ENCODE peak calls at places on chromosomes 4 and X, in nine cellular contexts. Q is neuronal stem cell; U is neural progenitor cell; C is H9; O is HepG2; B is IMR-90; P is A549; A is CD8-positive, alpha-beta T cell; L is mesendoderm. W is an unnamed sample.

GRCh38 chr4:10063544-10064300 is 42.4 kb upstream of the SLC2A9 start:
- DNase-seq in Q (peak), U (peak), C (peak), O (peak), B (peak), P (no peak), A (no peak), L (peak), W (peak)

GRCh38 chr4:117971406-117971805 is 62.9 kb upstream of the NDST3 start:
- DNase-seq in Q (no peak), U (peak), C (no peak), O (no peak), B (no peak), P (no peak), A (no peak), L (no peak), W (no peak)

GRCh38 chr4:73836373-73837269 is at the start of gene CXCL6:
- DNase-seq in Q (peak), U (peak), C (peak), O (no peak), B (no peak), P (no peak), A (no peak), L (peak), W (no peak)

GRCh38 chrX:56745019-56745418 is 16.0 kb downstream of the NBDY start:
- DNase-seq in Q (no peak), U (no peak), C (no peak), O (peak), B (peak), P (no peak), A (no peak), L (no peak), W (no peak)

GRCh38 chr4:147965056-147965455 is 233.2 kb downstream of the ARHGAP10 start:
- DNase-seq in Q (no peak), U (no peak), C (no peak), O (no peak), B (no peak), P (no peak), A (no peak), L (no peak), W (no peak)

GRCh38 chrX:20320461-20321159 is 53.9 kb upstream of the RPS6KA3 start:
- DNase-seq in Q (no peak), U (no peak), C (no peak), O (peak), B (no peak), P (no peak), A (no peak), L (no peak), W (no peak)

GRCh38 chrX:120560405-120560841 is 339 bp downstream of the CUL4B start:
- DNase-seq in Q (no peak), U (no peak), C (no peak), O (peak), B (peak), P (no peak), A (no peak), L (no peak), W (peak)

GRCh38 chr4:136831553-136831952 is 700.7 kb downstream of the PCDH18 start:
- DNase-seq in Q (no peak), U (no peak), C (no peak), O (no peak), B (no peak), P (no peak), A (no peak), L (peak), W (no peak)

GRCh38 chr4:85777908-85778808 is 303.2 kb downstream of the ARHGAP24 start:
- DNase-seq in Q (no peak), U (no peak), C (no peak), O (no peak), B (no peak), P (no peak), A (no peak), L (peak), W (no peak)

GRCh38 chr4:85780664-85781063 is 305.7 kb downstream of the ARHGAP24 start:
- DNase-seq in Q (no peak), U (no peak), C (no peak), O (no peak), B (no peak), P (no peak), A (no peak), L (no peak), W (no peak)

GRCh38 chr4:85776579-85776978 is 301.6 kb downstream of the ARHGAP24 start:
- DNase-seq in Q (no peak), U (no peak), C (no peak), O (no peak), B (peak), P (no peak), A (no peak), L (no peak), W (no peak)

GRCh38 chr4:85779165-85779564 is 304.2 kb downstream of the ARHGAP24 start:
- DNase-seq in Q (no peak), U (no peak), C (no peak), O (no peak), B (peak), P (no peak), A (no peak), L (no peak), W (no peak)

GRCh38 chr4:85778809-85779124 is 303.8 kb downstream of the ARHGAP24 start:
- DNase-seq in Q (no peak), U (no peak), C (no peak), O (no peak), B (peak), P (no peak), A (no peak), L (no peak), W (no peak)
- H3K27ac ChIP-seq in Q (no peak), U (no peak), C (no peak), O (no peak), B (peak), P (peak), A (no peak), L (peak), W (no peak)

GRCh38 chrX:148422531-148422930 is 77.9 kb upstream of the AFF2 start:
- DNase-seq in Q (no peak), U (no peak), C (no peak), O (no peak), B (no peak), P (no peak), A (no peak), L (no peak), W (no peak)

GRCh38 chrX:148424570-148424969 is 75.8 kb upstream of the AFF2 start:
- DNase-seq in Q (no peak), U (no peak), C (no peak), O (no peak), B (no peak), P (no peak), A (no peak), L (no peak), W (no peak)

GRCh38 chrX:148426467-148426866 is 74.0 kb upstream of the AFF2 start:
- DNase-seq in Q (no peak), U (no peak), C (peak), O (no peak), B (no peak), P (no peak), A (no peak), L (no peak), W (no peak)
- H3K27ac ChIP-seq in Q (no peak), U (no peak), C (no peak), O (no peak), B (no peak), P (no peak), A (no peak), L (no peak), W (no peak)

GRCh38 chrX:11666180-11666579 is 460 bp upstream of the ARHGAP6 start:
- DNase-seq in Q (peak), U (peak), C (peak), O (no peak), B (no peak), P (no peak), A (no peak), L (peak), W (no peak)

GRCh38 chrX:11665144-11666040 is at the start of gene ARHGAP6:
- DNase-seq in Q (peak), U (peak), C (peak), O (no peak), B (peak), P (no peak), A (no peak), L (peak), W (no peak)

GRCh38 chrX:11667286-11667685 is 1.6 kb upstream of the ARHGAP6 start:
- DNase-seq in Q (no peak), U (no peak), C (no peak), O (no peak), B (no peak), P (no peak), A (no peak), L (no peak), W (no peak)

GRCh38 chrX:11663875-11664210 is 1.9 kb downstream of the ARHGAP6 start:
- DNase-seq in Q (no peak), U (peak), C (no peak), O (no peak), B (no peak), P (no peak), A (no peak), L (peak), W (no peak)

GRCh38 chrX:11664211-11664888 is 1.4 kb downstream of the ARHGAP6 start:
- DNase-seq in Q (no peak), U (peak), C (peak), O (no peak), B (no peak), P (no peak), A (no peak), L (peak), W (no peak)
- H3K27ac ChIP-seq in Q (no peak), U (no peak), C (no peak), O (no peak), B (no peak), P (no peak), A (no peak), L (no peak), W (no peak)

GRCh38 chrX:1246816-1247215 is 21.8 kb upstream of the CSF2RA start:
- DNase-seq in Q (peak), U (peak), C (peak), O (peak), B (no peak), P (peak), A (peak), L (peak), W (peak)

GRCh38 chrX:1249101-1249887 is 19.3 kb upstream of the CSF2RA start:
- DNase-seq in Q (peak), U (peak), C (peak), O (peak), B (no peak), P (no peak), A (no peak), L (peak), W (peak)

GRCh38 chrX:1242901-1243402 is 25.7 kb upstream of the CSF2RA start:
- DNase-seq in Q (no peak), U (no peak), C (peak), O (no peak), B (no peak), P (no peak), A (no peak), L (peak), W (peak)

GRCh38 chrX:1244164-1245076 is 24.2 kb upstream of the CSF2RA start:
- DNase-seq in Q (peak), U (peak), C (peak), O (no peak), B (no peak), P (peak), A (no peak), L (peak), W (no peak)

DNA sequence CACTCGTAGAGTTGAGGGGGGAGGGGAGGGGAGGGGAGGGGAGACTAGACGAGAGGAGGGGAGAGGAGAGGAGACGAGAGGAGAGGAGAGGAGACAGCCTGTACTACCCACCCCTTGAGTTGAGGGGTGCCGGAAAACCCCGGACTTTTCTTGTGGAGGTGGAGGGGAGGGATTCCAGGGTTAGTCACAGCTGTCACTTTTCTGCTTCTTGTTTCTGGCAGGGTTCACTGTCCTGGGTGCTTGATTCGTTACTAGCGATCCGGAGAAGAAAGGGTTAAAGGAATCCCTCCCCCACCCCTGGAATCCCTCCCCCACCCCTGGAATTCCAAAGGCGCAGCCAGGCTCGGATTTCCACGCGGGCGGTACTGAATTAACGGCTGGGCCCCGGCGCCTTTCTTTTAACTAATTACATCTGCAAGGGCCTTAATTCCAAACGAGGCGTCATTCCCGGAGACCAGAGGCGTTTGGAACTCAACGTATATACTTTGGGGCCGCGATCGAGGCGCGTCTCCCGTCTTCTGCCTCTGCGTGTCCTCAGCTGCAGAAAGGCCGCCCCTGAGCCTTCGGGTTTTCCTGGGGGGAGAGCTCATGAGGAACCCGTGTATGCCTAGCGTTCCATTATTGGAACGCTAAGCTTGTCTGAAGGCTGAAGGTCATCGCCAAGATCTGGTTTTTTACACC is 20.1 kb upstream of the CSF2RA start:
- DNase-seq in Q (peak), U (peak), C (peak), O (peak), B (no peak), P (no peak), A (no peak), L (peak), W (peak)
- H3K27ac ChIP-seq in Q (peak), U (peak), C (peak), O (no peak), B (no peak), P (peak), A (no peak), L (peak), W (peak)

GRCh38 chr4:129218355-129218754 is 122.4 kb downstream of the C4orf33 start:
- DNase-seq in Q (peak), U (peak), C (no peak), O (no peak), B (no peak), P (no peak), A (no peak), L (peak), W (no peak)
- H3K27ac ChIP-seq in Q (no peak), U (no peak), C (no peak), O (no peak), B (no peak), P (no peak), A (no peak), L (no peak), W (no peak)

DNA sequence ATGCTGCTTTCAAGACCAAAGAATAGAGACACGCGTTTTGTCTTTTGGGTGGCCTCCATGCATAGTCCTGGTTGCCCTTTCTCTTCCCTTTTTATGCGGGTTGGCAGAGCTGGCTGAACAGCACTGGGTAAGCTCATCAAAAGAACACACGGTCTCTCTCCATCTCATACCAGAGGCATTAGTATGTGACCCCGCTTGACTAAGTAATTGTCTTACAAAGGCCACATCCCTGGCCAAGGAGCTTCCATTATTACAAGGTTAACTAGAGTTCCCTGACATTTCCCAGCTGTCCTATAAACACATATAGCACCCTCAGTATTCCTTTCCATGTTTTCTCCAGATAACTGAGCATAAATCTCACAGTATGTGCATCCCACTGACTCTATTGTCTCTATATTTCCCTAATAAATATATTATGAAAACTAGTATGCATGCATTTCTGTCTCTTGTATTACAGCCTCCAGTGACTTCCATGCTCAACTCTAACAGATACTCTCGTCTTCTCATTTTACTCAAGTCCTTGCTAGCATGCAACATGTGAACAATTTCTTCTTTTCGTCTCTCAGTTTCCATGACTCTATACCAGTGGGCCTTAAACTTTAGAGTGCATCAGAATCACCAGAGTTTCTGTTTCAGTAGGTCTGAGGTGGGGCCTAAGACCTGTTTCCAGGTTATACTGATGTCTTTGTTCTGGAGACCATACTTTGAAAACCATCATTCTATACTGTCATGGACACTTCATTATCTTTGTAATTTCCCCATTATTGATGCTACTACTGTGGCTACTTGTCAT is 247.7 kb upstream of the ARSJ start:
- DNase-seq in Q (no peak), U (no peak), C (no peak), O (no peak), B (peak), P (no peak), A (no peak), L (no peak), W (no peak)
- H3K27ac ChIP-seq in Q (no peak), U (no peak), C (no peak), O (no peak), B (no peak), P (no peak), A (no peak), L (no peak), W (no peak)

GRCh38 chrX:125782184-125782583 is 383.9 kb downstream of the DCAF12L2 start:
- DNase-seq in Q (no peak), U (no peak), C (no peak), O (no peak), B (no peak), P (no peak), A (no peak), L (peak), W (no peak)

DNA sequence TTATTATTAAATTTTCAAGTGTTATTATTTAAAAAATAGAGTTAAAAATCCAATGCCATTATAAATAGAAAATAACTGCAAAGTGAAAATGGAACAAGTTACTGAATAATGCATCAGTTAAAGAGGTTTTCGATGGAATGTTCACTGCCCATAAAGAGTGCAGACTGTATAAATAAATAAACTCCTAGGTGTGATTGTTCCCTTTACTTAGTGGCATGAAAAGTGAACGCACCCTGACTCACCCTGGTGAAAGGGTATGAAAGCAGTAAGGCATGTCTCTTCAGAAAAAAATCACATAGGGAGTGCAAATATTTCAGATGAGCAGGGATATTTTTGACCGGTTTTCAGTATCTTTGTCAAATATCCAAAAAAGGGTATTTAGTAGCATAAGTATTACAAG is 387.8 kb downstream of the DCAF12L2 start:
- DNase-seq in Q (no peak), U (no peak), C (no peak), O (no peak), B (no peak), P (no peak), A (no peak), L (no peak), W (no peak)
- H3K27ac ChIP-seq in Q (no peak), U (no peak), C (no peak), O (no peak), B (no peak), P (no peak), A (no peak), L (no peak), W (no peak)